ENCODE peak calls at places on chromosome 10, in four cellular contexts. One of them, this sample, is unnamed.

GRCh38 chr10:13100349-13101294 is 659 bp downstream of the OPTN start:
- DNase-seq in A549: peak
- DNase-seq in GM12878: no peak
- DNase-seq in K562: peak
- DNase-seq in this sample: peak

GRCh38 chr10:86553213-86553612 is 31.6 kb upstream of the WAPL start:
- DNase-seq in A549: no peak
- DNase-seq in GM12878: no peak
- DNase-seq in K562: no peak
- DNase-seq in this sample: no peak

GRCh38 chr10:4998671-4999070 is 5.0 kb downstream of the AKR1C2 start:
- DNase-seq in A549: no peak
- DNase-seq in GM12878: no peak
- DNase-seq in K562: no peak
- DNase-seq in this sample: no peak

GRCh38 chr10:132163278-132163765 is 23.4 kb upstream of the DPYSL4 start:
- DNase-seq in A549: peak
- DNase-seq in GM12878: no peak
- DNase-seq in K562: peak
- DNase-seq in this sample: peak

GRCh38 chr10:24751716-24752115 is 28.0 kb upstream of the ARHGAP21 start:
- DNase-seq in A549: no peak
- DNase-seq in GM12878: no peak
- DNase-seq in K562: no peak
- DNase-seq in this sample: no peak

GRCh38 chr10:5196613-5197234 is at the start of gene AKR1C4:
- DNase-seq in A549: no peak
- DNase-seq in GM12878: no peak
- DNase-seq in K562: no peak
- DNase-seq in this sample: peak

GRCh38 chr10:7084255-7085005 is 326.4 kb downstream of the SFMBT2 start:
- DNase-seq in A549: no peak
- DNase-seq in GM12878: no peak
- DNase-seq in K562: no peak
- DNase-seq in this sample: no peak

GRCh38 chr10:14820010-14820774 is 17.6 kb downstream of the CDNF start:
- DNase-seq in A549: peak
- DNase-seq in GM12878: no peak
- DNase-seq in K562: no peak
- DNase-seq in this sample: no peak

GRCh38 chr10:25694206-25694933 is 239.7 kb upstream of the MYO3A start:
- DNase-seq in A549: no peak
- DNase-seq in GM12878: no peak
- DNase-seq in K562: no peak
- DNase-seq in this sample: no peak

GRCh38 chr10:5666324-5667220 is at the start of gene ASB13:
- DNase-seq in A549: peak
- DNase-seq in GM12878: no peak
- DNase-seq in K562: peak
- DNase-seq in this sample: peak

GRCh38 chr10:69517271-69517848 is 55.9 kb downstream of the NEUROG3 start:
- DNase-seq in A549: no peak
- DNase-seq in GM12878: no peak
- DNase-seq in K562: no peak
- DNase-seq in this sample: no peak

GRCh38 chr10:11587860-11588259 is 23.6 kb downstream of the USP6NL start:
- DNase-seq in A549: no peak
- DNase-seq in GM12878: no peak
- DNase-seq in K562: no peak
- DNase-seq in this sample: no peak

GRCh38 chr10:1061930-1062769 is 6.0 kb downstream of the WDR37 start:
- DNase-seq in A549: no peak
- DNase-seq in GM12878: no peak
- DNase-seq in K562: no peak
- DNase-seq in this sample: no peak

GRCh38 chr10:88642991-88643390 is 21.3 kb upstream of the LIPF start:
- DNase-seq in A549: no peak
- DNase-seq in GM12878: no peak
- DNase-seq in K562: no peak
- DNase-seq in this sample: no peak

GRCh38 chr10:91758303-91759146 is 39.7 kb upstream of the TNKS2 start:
- DNase-seq in A549: peak
- DNase-seq in GM12878: peak
- DNase-seq in K562: no peak
- DNase-seq in this sample: peak

GRCh38 chr10:83871486-83872081 is 267.7 kb upstream of the GHITM start:
- DNase-seq in A549: peak
- DNase-seq in GM12878: peak
- DNase-seq in K562: peak
- DNase-seq in this sample: peak

GRCh38 chr10:59626523-59626869 is 83.2 kb downstream of the SLC16A9 start:
- DNase-seq in A549: no peak
- DNase-seq in GM12878: no peak
- DNase-seq in K562: no peak
- DNase-seq in this sample: no peak

GRCh38 chr10:29209830-29210229 is 79.0 kb upstream of the LYZL1 start:
- DNase-seq in A549: no peak
- DNase-seq in GM12878: no peak
- DNase-seq in K562: no peak
- DNase-seq in this sample: no peak

GRCh38 chr10:67606572-67606971 is 89.4 kb downstream of the CTNNA3 start:
- DNase-seq in A549: no peak
- DNase-seq in GM12878: no peak
- DNase-seq in K562: no peak
- DNase-seq in this sample: no peak

GRCh38 chr10:86840498-86840897 is 84.1 kb downstream of the BMPR1A start:
- DNase-seq in A549: no peak
- DNase-seq in GM12878: no peak
- DNase-seq in K562: no peak
- DNase-seq in this sample: no peak

GRCh38 chr10:97509120-97509670 is 10.5 kb downstream of the UBTD1 start:
- DNase-seq in A549: no peak
- DNase-seq in GM12878: no peak
- DNase-seq in K562: no peak
- DNase-seq in this sample: no peak

GRCh38 chr10:69783515-69783914 is 18.2 kb upstream of the COL13A1 start:
- DNase-seq in A549: no peak
- DNase-seq in GM12878: no peak
- DNase-seq in K562: no peak
- DNase-seq in this sample: no peak

GRCh38 chr10:100621360-100622205 is 85.8 kb downstream of the HIF1AN start:
- DNase-seq in A549: no peak
- DNase-seq in GM12878: no peak
- DNase-seq in K562: no peak
- DNase-seq in this sample: no peak

GRCh38 chr10:73979428-73980407 is 18.2 kb upstream of the VCL start:
- DNase-seq in A549: no peak
- DNase-seq in GM12878: no peak
- DNase-seq in K562: no peak
- DNase-seq in this sample: no peak

GRCh38 chr10:63382066-63382465 is 83.7 kb downstream of the JMJD1C start:
- DNase-seq in A549: no peak
- DNase-seq in GM12878: no peak
- DNase-seq in K562: no peak
- DNase-seq in this sample: no peak

GRCh38 chr10:26557641-26558014 is 119.5 kb downstream of the APBB1IP start:
- DNase-seq in A549: no peak
- DNase-seq in GM12878: no peak
- DNase-seq in K562: no peak
- DNase-seq in this sample: no peak

GRCh38 chr10:101775273-101776131 is at the start of gene FGF8:
- DNase-seq in A549: no peak
- DNase-seq in GM12878: no peak
- DNase-seq in K562: no peak
- DNase-seq in this sample: no peak

DNA sequence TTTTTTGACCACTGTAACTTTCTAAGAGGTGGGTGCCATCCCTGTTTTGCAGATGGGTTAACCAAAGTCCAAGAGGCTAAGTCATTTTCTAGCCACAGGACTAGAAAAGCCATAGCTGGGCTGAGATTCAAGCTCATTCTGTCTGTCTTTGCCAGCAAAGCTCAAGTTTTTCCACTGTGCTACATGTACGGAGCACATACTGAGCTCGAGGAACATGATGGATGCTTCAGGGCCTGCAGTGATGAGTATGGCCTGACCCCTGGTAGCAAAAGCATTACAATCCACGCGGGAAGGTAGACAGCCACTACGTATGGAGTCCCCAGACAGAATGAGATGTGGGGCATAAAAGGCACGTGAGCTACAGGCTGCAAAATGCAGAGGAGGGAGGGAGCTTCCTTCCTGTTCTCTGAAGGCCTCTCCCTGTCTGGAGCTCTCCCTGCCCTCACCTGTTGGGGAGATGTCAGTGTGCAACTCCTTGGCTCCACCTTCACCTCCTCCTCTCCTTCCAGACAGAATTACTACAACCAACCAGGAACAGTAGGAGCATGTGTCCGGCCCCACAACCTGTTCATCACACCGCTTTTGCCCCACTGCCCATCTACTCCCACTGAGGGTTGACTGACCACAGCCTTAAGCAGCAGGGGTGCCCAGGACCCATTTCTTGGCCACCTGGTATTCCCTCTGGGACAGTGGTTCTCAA is 16.4 kb downstream of the ITPRIP start:
- DNase-seq in A549: no peak
- DNase-seq in GM12878: no peak
- DNase-seq in K562: no peak
- DNase-seq in this sample: no peak
- TF ChIP-seq POLR2A in A549: no peak
- TF ChIP-seq POLR2A in GM12878: no peak
- TF ChIP-seq POLR2A in K562: no peak
- TF ChIP-seq POLR2A in this sample: no peak

DNA sequence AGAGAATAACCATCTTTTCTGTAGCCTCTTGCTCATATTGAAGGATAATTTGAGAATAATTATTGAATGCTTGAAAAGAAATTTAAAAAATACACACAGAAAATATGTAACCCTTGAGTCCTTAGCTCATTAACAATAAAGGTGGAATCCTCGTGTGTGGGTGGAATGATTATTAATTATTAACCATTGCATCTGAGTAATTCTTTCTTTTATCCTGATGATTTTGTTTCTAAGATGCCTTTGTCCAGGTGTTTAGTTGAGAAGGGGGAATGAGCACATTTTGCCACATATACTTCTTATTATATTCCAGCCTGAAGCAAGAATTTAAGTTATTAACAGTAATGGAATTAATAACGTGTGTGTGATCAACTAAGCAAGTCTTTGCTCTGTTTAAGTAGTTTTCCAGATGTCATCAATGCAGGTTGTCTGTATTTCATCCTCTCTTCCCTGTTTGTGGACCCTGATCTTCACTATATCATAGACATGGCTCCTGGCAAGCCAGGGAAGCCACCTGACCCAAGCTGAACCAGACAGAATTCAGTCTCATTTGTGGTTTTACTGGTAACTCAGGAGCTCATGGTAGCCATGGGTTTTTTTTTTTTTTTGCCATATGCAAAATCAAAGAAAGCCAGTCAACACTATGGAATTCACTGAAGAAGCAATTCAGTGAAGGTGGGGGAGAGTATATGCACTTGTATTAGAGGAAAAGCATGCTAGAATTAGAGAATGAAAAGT is 144.3 kb downstream of the KIF20B start:
- DNase-seq in A549: no peak
- DNase-seq in GM12878: no peak
- DNase-seq in K562: no peak
- DNase-seq in this sample: no peak
- TF ChIP-seq JUNB in A549: no peak
- TF ChIP-seq JUNB in GM12878: no peak
- TF ChIP-seq JUNB in K562: no peak
- TF ChIP-seq JUNB in this sample: no peak

GRCh38 chr10:119768455-119769094 is 42.7 kb downstream of the INPP5F start:
- DNase-seq in A549: no peak
- DNase-seq in GM12878: no peak
- DNase-seq in K562: no peak
- DNase-seq in this sample: no peak

GRCh38 chr10:119772347-119772746 is 46.5 kb downstream of the INPP5F start:
- DNase-seq in A549: no peak
- DNase-seq in GM12878: no peak
- DNase-seq in K562: no peak
- DNase-seq in this sample: no peak

GRCh38 chr10:119770928-119771327 is 45.1 kb downstream of the INPP5F start:
- DNase-seq in A549: no peak
- DNase-seq in GM12878: no peak
- DNase-seq in K562: no peak
- DNase-seq in this sample: no peak

GRCh38 chr10:119775529-119775928 is 49.7 kb downstream of the INPP5F start:
- DNase-seq in A549: no peak
- DNase-seq in GM12878: no peak
- DNase-seq in K562: no peak
- DNase-seq in this sample: no peak

GRCh38 chr10:119769886-119770285 is 44.0 kb downstream of the INPP5F start:
- DNase-seq in A549: no peak
- DNase-seq in GM12878: no peak
- DNase-seq in K562: no peak
- DNase-seq in this sample: no peak
- TF ChIP-seq CHD2 in A549: no peak
- TF ChIP-seq CHD2 in GM12878: no peak
- TF ChIP-seq CHD2 in K562: no peak
- TF ChIP-seq CHD2 in this sample: no peak

GRCh38 chr10:66538352-66538751 is 387.5 kb upstream of the LRRTM3 start:
- DNase-seq in A549: no peak
- DNase-seq in GM12878: no peak
- DNase-seq in K562: no peak
- DNase-seq in this sample: no peak

GRCh38 chr10:66537186-66537585 is 388.6 kb upstream of the LRRTM3 start:
- DNase-seq in A549: no peak
- DNase-seq in GM12878: no peak
- DNase-seq in K562: no peak
- DNase-seq in this sample: no peak

GRCh38 chr10:66538908-66539307 is 386.9 kb upstream of the LRRTM3 start:
- DNase-seq in A549: no peak
- DNase-seq in GM12878: no peak
- DNase-seq in K562: no peak
- DNase-seq in this sample: no peak

DNA sequence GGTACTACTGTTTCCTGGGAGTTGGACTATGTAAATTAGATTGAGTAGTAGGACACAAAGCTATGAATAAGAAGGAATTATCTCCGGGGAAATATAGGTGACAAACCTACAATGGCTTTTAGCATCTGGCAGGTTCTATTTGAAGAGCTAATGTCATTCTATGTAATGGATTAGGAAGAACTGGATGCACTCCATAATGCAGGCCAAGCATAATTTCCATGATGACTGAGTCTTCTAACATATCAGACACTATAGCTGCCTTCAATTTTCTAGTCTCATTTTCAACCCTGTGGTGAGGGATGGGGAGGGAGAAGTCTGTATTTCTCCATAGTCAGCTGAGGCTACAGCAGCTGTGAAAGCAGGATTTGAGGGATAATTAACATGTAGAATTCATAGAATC is 390.4 kb upstream of the LRRTM3 start:
- DNase-seq in A549: no peak
- DNase-seq in GM12878: no peak
- DNase-seq in K562: no peak
- DNase-seq in this sample: no peak
- TF ChIP-seq POLR2A in A549: no peak
- TF ChIP-seq POLR2A in GM12878: no peak
- TF ChIP-seq POLR2A in K562: no peak
- TF ChIP-seq POLR2A in this sample: no peak

GRCh38 chr10:71099731-71100361 is 112.5 kb upstream of the UNC5B start:
- DNase-seq in A549: no peak
- DNase-seq in GM12878: no peak
- DNase-seq in K562: no peak
- DNase-seq in this sample: no peak
- TF ChIP-seq JUNB in A549: no peak
- TF ChIP-seq JUNB in GM12878: no peak
- TF ChIP-seq JUNB in K562: no peak
- TF ChIP-seq JUNB in this sample: no peak

This sample was measured in HepG2.